ENCODE peak calls at places on chromosomes 13 and 19, in five cellular contexts. One of them, this sample, is unnamed.

GRCh38 chr13:23541221-23541620 is 29.0 kb upstream of the TNFRSF19 start:
- DNase-seq in IMR-90: peak; percentile 61
- DNase-seq in mesendoderm: no peak
- DNase-seq in H9: no peak
- DNase-seq in neuronal stem cell: no peak
- DNase-seq in this sample: peak; percentile 30

GRCh38 chr19:5364674-5365073 is 24.1 kb upstream of the PTPRS start:
- DNase-seq in IMR-90: no peak
- DNase-seq in mesendoderm: peak; percentile 60
- DNase-seq in H9: peak; percentile 83
- DNase-seq in neuronal stem cell: no peak
- DNase-seq in this sample: no peak

GRCh38 chr19:3981736-3982681 is 3.3 kb downstream of the EEF2 start:
- DNase-seq in IMR-90: no peak
- DNase-seq in mesendoderm: no peak
- DNase-seq in H9: peak; percentile 31
- DNase-seq in neuronal stem cell: no peak
- DNase-seq in this sample: no peak

GRCh38 chr13:107374038-107374437 is 806.1 kb upstream of the ARGLU1 start:
- DNase-seq in IMR-90: peak; percentile 83
- DNase-seq in mesendoderm: no peak
- DNase-seq in H9: no peak
- DNase-seq in neuronal stem cell: no peak
- DNase-seq in this sample: peak; percentile 68

GRCh38 chr19:11196406-11197287 is 698 bp downstream of the KANK2 start:
- DNase-seq in IMR-90: peak; percentile 28
- DNase-seq in mesendoderm: peak; percentile 67
- DNase-seq in H9: no peak
- DNase-seq in neuronal stem cell: no peak
- DNase-seq in this sample: peak; percentile 48

GRCh38 chr19:45640849-45641273 is 1.7 kb upstream of the EML2 start:
- DNase-seq in IMR-90: no peak
- DNase-seq in mesendoderm: no peak
- DNase-seq in H9: peak; percentile 86
- DNase-seq in neuronal stem cell: no peak
- DNase-seq in this sample: no peak

GRCh38 chr19:29773141-29773540 is 38.6 kb upstream of the CCNE1 start:
- DNase-seq in IMR-90: no peak
- DNase-seq in mesendoderm: no peak
- DNase-seq in H9: no peak
- DNase-seq in neuronal stem cell: no peak
- DNase-seq in this sample: no peak

GRCh38 chr19:38596057-38596981 is 21.4 kb downstream of the MAP4K1 start:
- DNase-seq in IMR-90: no peak
- DNase-seq in mesendoderm: peak; percentile 91
- DNase-seq in H9: peak; percentile 96
- DNase-seq in neuronal stem cell: peak; percentile 85
- DNase-seq in this sample: peak; percentile 4

GRCh38 chr13:23609414-23610186 is 39.4 kb downstream of the TNFRSF19 start:
- DNase-seq in IMR-90: peak; percentile 77
- DNase-seq in mesendoderm: no peak
- DNase-seq in H9: no peak
- DNase-seq in neuronal stem cell: no peak
- DNase-seq in this sample: peak; percentile 22

GRCh38 chr13:108597943-108598342 is 31.5 kb upstream of the MYO16 start:
- DNase-seq in IMR-90: no peak
- DNase-seq in mesendoderm: no peak
- DNase-seq in H9: no peak
- DNase-seq in neuronal stem cell: no peak
- DNase-seq in this sample: peak; percentile 24

GRCh38 chr13:30734434-30734833 is 909 bp upstream of the ALOX5AP start:
- DNase-seq in IMR-90: peak; percentile 74
- DNase-seq in mesendoderm: peak; percentile 71
- DNase-seq in H9: no peak
- DNase-seq in neuronal stem cell: no peak
- DNase-seq in this sample: peak; percentile 70

GRCh38 chr19:13937479-13938360 is 497 bp downstream of the PODNL1 start:
- DNase-seq in IMR-90: no peak
- DNase-seq in mesendoderm: no peak
- DNase-seq in H9: peak; percentile 45
- DNase-seq in neuronal stem cell: no peak
- DNase-seq in this sample: no peak

GRCh38 chr19:33273881-33274662 is 28.3 kb downstream of the CEBPA start:
- DNase-seq in IMR-90: peak; percentile 84
- DNase-seq in mesendoderm: no peak
- DNase-seq in H9: no peak
- DNase-seq in neuronal stem cell: no peak
- DNase-seq in this sample: peak; percentile 52

GRCh38 chr19:17794731-17795494 is at the start of gene B3GNT3:
- DNase-seq in IMR-90: no peak
- DNase-seq in mesendoderm: peak; percentile 60
- DNase-seq in H9: peak; percentile 82
- DNase-seq in neuronal stem cell: no peak
- DNase-seq in this sample: no peak
- H2BK120ac ChIP-seq in IMR-90: no peak within 1 kb of the TSS
- H2BK120ac ChIP-seq in mesendoderm: no peak within 1 kb of the TSS
- H2BK120ac ChIP-seq in H9: no peak within 1 kb of the TSS
- H2BK120ac ChIP-seq in neuronal stem cell: peak within 1 kb of the TSS; percentile 14
- H2BK120ac ChIP-seq in this sample: no peak within 1 kb of the TSS

GRCh38 chr13:50909605-50910482 is at the start of gene RNASEH2B:
- DNase-seq in IMR-90: peak; percentile 40
- DNase-seq in mesendoderm: peak; percentile 83
- DNase-seq in H9: peak; percentile 78
- DNase-seq in neuronal stem cell: peak; percentile 56
- DNase-seq in this sample: peak; percentile 73
- H2BK120ac ChIP-seq in IMR-90: peak within 1 kb of the TSS; percentile 82
- H2BK120ac ChIP-seq in mesendoderm: no peak within 1 kb of the TSS
- H2BK120ac ChIP-seq in H9: no peak within 1 kb of the TSS
- H2BK120ac ChIP-seq in neuronal stem cell: peak within 1 kb of the TSS; percentile 56
- H2BK120ac ChIP-seq in this sample: peak within 1 kb of the TSS; percentile 93

GRCh38 chr13:113820813-113821651 is 42.8 kb downstream of the GAS6 start:
- DNase-seq in IMR-90: peak; percentile 99
- DNase-seq in mesendoderm: no peak
- DNase-seq in H9: no peak
- DNase-seq in neuronal stem cell: no peak
- DNase-seq in this sample: peak; percentile 99
- H2BK120ac ChIP-seq in IMR-90: peak overlapping the region; percentile 75
- H2BK120ac ChIP-seq in mesendoderm: no peak overlapping the region
- H2BK120ac ChIP-seq in H9: no peak overlapping the region
- H2BK120ac ChIP-seq in neuronal stem cell: no peak overlapping the region
- H2BK120ac ChIP-seq in this sample: peak overlapping the region; percentile 22

GRCh38 chr13:43990829-43991228 is 111.1 kb downstream of the LACC1 start:
- DNase-seq in IMR-90: no peak
- DNase-seq in mesendoderm: no peak
- DNase-seq in H9: no peak
- DNase-seq in neuronal stem cell: no peak
- DNase-seq in this sample: no peak
- H2BK120ac ChIP-seq in IMR-90: no peak overlapping the region
- H2BK120ac ChIP-seq in mesendoderm: no peak overlapping the region
- H2BK120ac ChIP-seq in H9: no peak overlapping the region
- H2BK120ac ChIP-seq in neuronal stem cell: no peak overlapping the region
- H2BK120ac ChIP-seq in this sample: no peak overlapping the region

GRCh38 chr13:80513196-80513595 is 172.3 kb upstream of the SPRY2 start:
- DNase-seq in IMR-90: no peak
- DNase-seq in mesendoderm: no peak
- DNase-seq in H9: no peak
- DNase-seq in neuronal stem cell: no peak
- DNase-seq in this sample: no peak

GRCh38 chr13:80515296-80515695 is 174.4 kb upstream of the SPRY2 start:
- DNase-seq in IMR-90: no peak
- DNase-seq in mesendoderm: no peak
- DNase-seq in H9: no peak
- DNase-seq in neuronal stem cell: no peak
- DNase-seq in this sample: no peak

GRCh38 chr13:80516818-80517348 is 176.0 kb upstream of the SPRY2 start:
- DNase-seq in IMR-90: no peak
- DNase-seq in mesendoderm: no peak
- DNase-seq in H9: no peak
- DNase-seq in neuronal stem cell: no peak
- DNase-seq in this sample: no peak
- H2BK120ac ChIP-seq in IMR-90: no peak overlapping the region
- H2BK120ac ChIP-seq in mesendoderm: no peak overlapping the region
- H2BK120ac ChIP-seq in H9: no peak overlapping the region
- H2BK120ac ChIP-seq in neuronal stem cell: no peak overlapping the region
- H2BK120ac ChIP-seq in this sample: no peak overlapping the region

GRCh38 chr19:1400281-1401137 is 833 bp downstream of the GAMT start:
- DNase-seq in IMR-90: no peak
- DNase-seq in mesendoderm: no peak
- DNase-seq in H9: no peak
- DNase-seq in neuronal stem cell: no peak
- DNase-seq in this sample: peak; percentile 46
- H2BK120ac ChIP-seq in IMR-90: peak overlapping the region; percentile 46
- H2BK120ac ChIP-seq in mesendoderm: no peak overlapping the region
- H2BK120ac ChIP-seq in H9: no peak overlapping the region
- H2BK120ac ChIP-seq in neuronal stem cell: no peak overlapping the region
- H2BK120ac ChIP-seq in this sample: no peak overlapping the region

GRCh38 chr19:41936961-41937360 is 8.7 kb upstream of the ERFL start:
- DNase-seq in IMR-90: no peak
- DNase-seq in mesendoderm: no peak
- DNase-seq in H9: no peak
- DNase-seq in neuronal stem cell: no peak
- DNase-seq in this sample: no peak
- H2BK120ac ChIP-seq in IMR-90: no peak overlapping the region
- H2BK120ac ChIP-seq in mesendoderm: no peak overlapping the region
- H2BK120ac ChIP-seq in H9: no peak overlapping the region
- H2BK120ac ChIP-seq in neuronal stem cell: no peak overlapping the region
- H2BK120ac ChIP-seq in this sample: no peak overlapping the region

DNA sequence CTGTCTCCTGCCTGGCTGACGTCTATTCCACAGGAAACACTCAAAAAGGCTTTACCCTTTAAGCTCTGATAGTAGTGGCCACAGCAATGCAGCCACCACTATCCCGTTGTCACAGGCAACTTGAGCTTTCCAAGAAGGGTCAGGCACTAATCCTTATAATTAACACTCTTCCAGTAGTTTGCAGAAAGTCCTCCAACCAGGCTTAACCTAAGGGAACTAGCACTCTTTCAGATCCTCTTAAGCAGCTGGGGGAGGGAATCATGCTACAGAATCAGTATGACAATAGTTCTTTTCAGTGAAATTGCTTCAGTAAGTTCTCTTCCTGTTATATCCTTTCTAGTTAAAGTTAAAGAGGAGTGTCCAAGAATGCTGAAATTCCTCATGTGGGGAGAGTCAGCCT is 82.2 kb downstream of the TNFSF11 start:
- DNase-seq in IMR-90: no peak
- DNase-seq in mesendoderm: peak; percentile 84
- DNase-seq in H9: no peak
- DNase-seq in neuronal stem cell: peak; percentile 41
- DNase-seq in this sample: no peak
- H2BK120ac ChIP-seq in IMR-90: no peak overlapping the region
- H2BK120ac ChIP-seq in mesendoderm: no peak overlapping the region
- H2BK120ac ChIP-seq in H9: no peak overlapping the region
- H2BK120ac ChIP-seq in neuronal stem cell: no peak overlapping the region
- H2BK120ac ChIP-seq in this sample: no peak overlapping the region

GRCh38 chr19:9986787-9987281 is 23.5 kb downstream of the COL5A3 start:
- DNase-seq in IMR-90: peak; percentile 29
- DNase-seq in mesendoderm: no peak
- DNase-seq in H9: no peak
- DNase-seq in neuronal stem cell: peak; percentile 47
- DNase-seq in this sample: no peak
- H2BK120ac ChIP-seq in IMR-90: no peak overlapping the region
- H2BK120ac ChIP-seq in mesendoderm: no peak overlapping the region
- H2BK120ac ChIP-seq in H9: no peak overlapping the region
- H2BK120ac ChIP-seq in neuronal stem cell: no peak overlapping the region
- H2BK120ac ChIP-seq in this sample: no peak overlapping the region